ENCODE peak calls at places on chromosome 19, in nine cellular contexts. N is right atrium auricular region, O is GM12865, E is fibroblast of lung, L is body of pancreas, B is fibroblast of pulmonary artery, K is choroid plexus epithelial cell, J is adrenal gland, G is thoracic aorta. X is an unnamed sample.

GRCh38 chr19:46350758-46351159 is 3.9 kb downstream of the PPP5C start:
- DNase-seq in O (peak), K (no peak), G (no peak), J (no peak), L (peak), E (no peak), B (no peak), N (no peak), X (no peak)

GRCh38 chr19:3324405-3324856 is 42.0 kb upstream of the NFIC start:
- DNase-seq in L (peak), J (peak), N (no peak), K (no peak), B (peak), O (peak), G (no peak), E (no peak), X (peak)

GRCh38 chr19:18847516-18848463 is 16.0 kb downstream of the UPF1 start:
- DNase-seq in L (no peak), B (peak), K (peak), O (no peak), N (peak), G (no peak), E (no peak), J (no peak), X (peak)

GRCh38 chr19:6812612-6813011 is 40.1 kb downstream of the VAV1 start:
- DNase-seq in O (no peak), J (no peak), L (no peak), N (no peak), K (no peak), B (no peak), E (no peak), G (no peak), X (no peak)

GRCh38 chr19:45971260-45971902 is 2.3 kb downstream of the NOVA2 start:
- DNase-seq in O (no peak), B (no peak), G (no peak), K (no peak), E (no peak), J (no peak), L (no peak), N (no peak), X (no peak)

GRCh38 chr19:38834590-38834989 is 3.0 kb upstream of the ECH1 start:
- DNase-seq in G (no peak), K (no peak), N (no peak), E (no peak), B (no peak), L (no peak), J (no peak), O (no peak), X (no peak)

GRCh38 chr19:45508681-45508930 is 1.3 kb downstream of the VASP start:
- DNase-seq in B (no peak), K (no peak), E (no peak), J (no peak), L (no peak), N (no peak), G (no peak), O (no peak), X (no peak)

GRCh38 chr19:45592366-45592765 is 7.8 kb upstream of the OPA3 start:
- DNase-seq in J (no peak), L (no peak), E (no peak), N (no peak), K (no peak), B (no peak), G (no peak), O (no peak), X (no peak)

GRCh38 chr19:48695743-48696352 is at the start of gene FUT2:
- DNase-seq in J (no peak), O (no peak), E (no peak), K (no peak), B (no peak), G (no peak), L (peak), N (no peak), X (no peak)

GRCh38 chr19:23957660-23958281 is 43.1 kb downstream of the ZNF726 start:
- DNase-seq in N (no peak), J (no peak), K (peak), E (peak), O (no peak), L (no peak), G (no peak), B (peak), X (peak)

GRCh38 chr19:16366056-16366432 is 41.4 kb downstream of the KLF2 start:
- DNase-seq in K (no peak), N (no peak), L (no peak), G (no peak), B (no peak), O (no peak), E (no peak), J (no peak), X (no peak)

GRCh38 chr19:19105365-19106060 is 32.8 kb downstream of the TMEM161A start:
- DNase-seq in E (peak), L (peak), N (peak), K (peak), B (peak), G (no peak), O (no peak), J (peak), X (peak)

GRCh38 chr19:12202250-12202649 is 39.4 kb downstream of the ZNF136 start:
- DNase-seq in N (no peak), J (peak), E (no peak), O (no peak), G (no peak), B (no peak), K (peak), L (peak), X (no peak)

GRCh38 chr19:42488783-42489521 is 39.3 kb downstream of the CEACAM1 start:
- DNase-seq in J (no peak), B (no peak), G (no peak), K (no peak), N (no peak), O (no peak), E (no peak), L (peak), X (no peak)

GRCh38 chr19:43518051-43518450 is 8.9 kb downstream of the ETHE1 start:
- DNase-seq in L (no peak), K (no peak), G (no peak), B (no peak), O (no peak), N (no peak), E (no peak), J (no peak), X (no peak)

GRCh38 chr19:11550265-11550664 is 8.8 kb downstream of the ELOF1 start:
- DNase-seq in G (no peak), J (no peak), L (no peak), K (no peak), E (no peak), B (no peak), N (no peak), O (no peak), X (no peak)

GRCh38 chr19:18683955-18684641 is 618 bp downstream of the CRTC1 start:
- DNase-seq in G (no peak), K (no peak), N (no peak), L (no peak), E (no peak), O (no peak), J (no peak), B (no peak), X (no peak)

GRCh38 chr19:38044267-38045111 is 137.5 kb downstream of the SIPA1L3 start:
- DNase-seq in E (peak), G (no peak), O (peak), B (peak), N (no peak), L (no peak), K (peak), J (no peak), X (no peak)

GRCh38 chr19:48745208-48745995 is 1.3 kb downstream of the IZUMO1 start:
- DNase-seq in G (no peak), O (peak), J (peak), B (peak), L (peak), K (peak), E (peak), N (peak), X (peak)

GRCh38 chr19:55545913-55546495 is 661 bp upstream of the SBK3 start:
- DNase-seq in B (no peak), O (no peak), J (no peak), N (no peak), K (no peak), G (no peak), L (no peak), E (no peak), X (no peak)

GRCh38 chr19:42095814-42096230 is 19.9 kb downstream of the ZNF574 start:
- DNase-seq in O (no peak), L (no peak), G (no peak), N (no peak), B (no peak), J (no peak), K (no peak), E (no peak), X (no peak)

GRCh38 chr19:44848805-44849457 is 2.8 kb downstream of the NECTIN2 start:
- DNase-seq in J (peak), G (no peak), O (no peak), L (no peak), E (no peak), K (no peak), N (no peak), B (no peak), X (peak)

GRCh38 chr19:8935460-8935859 is 74.7 kb downstream of the MUC16 start:
- DNase-seq in E (peak), N (no peak), B (no peak), L (no peak), G (no peak), K (peak), O (no peak), J (no peak), X (no peak)

GRCh38 chr19:31338069-31338767 is 11.0 kb downstream of the TSHZ3 start:
- DNase-seq in G (no peak), J (no peak), E (peak), N (peak), B (peak), O (no peak), L (peak), K (peak), X (peak)

GRCh38 chr19:18173572-18174294 is at the start of gene IFI30:
- DNase-seq in L (peak), G (no peak), J (peak), N (no peak), K (peak), B (peak), E (no peak), O (peak), X (no peak)

GRCh38 chr19:1858412-1859081 is 4.8 kb downstream of the KLF16 start:
- DNase-seq in G (no peak), N (no peak), O (no peak), L (no peak), K (no peak), J (no peak), B (no peak), E (no peak), X (no peak)

GRCh38 chr19:1856345-1856697 is 7.1 kb downstream of the KLF16 start:
- DNase-seq in K (no peak), E (no peak), G (no peak), L (no peak), N (no peak), B (no peak), J (no peak), O (no peak), X (no peak)

GRCh38 chr19:1855828-1856255 is 7.5 kb downstream of the KLF16 start:
- DNase-seq in G (no peak), E (no peak), J (no peak), K (no peak), N (no peak), L (no peak), B (no peak), O (peak), X (no peak)

GRCh38 chr19:1857648-1858326 is 5.6 kb downstream of the KLF16 start:
- DNase-seq in B (no peak), O (no peak), G (no peak), E (no peak), N (no peak), K (no peak), J (peak), L (no peak), X (no peak)

DNA sequence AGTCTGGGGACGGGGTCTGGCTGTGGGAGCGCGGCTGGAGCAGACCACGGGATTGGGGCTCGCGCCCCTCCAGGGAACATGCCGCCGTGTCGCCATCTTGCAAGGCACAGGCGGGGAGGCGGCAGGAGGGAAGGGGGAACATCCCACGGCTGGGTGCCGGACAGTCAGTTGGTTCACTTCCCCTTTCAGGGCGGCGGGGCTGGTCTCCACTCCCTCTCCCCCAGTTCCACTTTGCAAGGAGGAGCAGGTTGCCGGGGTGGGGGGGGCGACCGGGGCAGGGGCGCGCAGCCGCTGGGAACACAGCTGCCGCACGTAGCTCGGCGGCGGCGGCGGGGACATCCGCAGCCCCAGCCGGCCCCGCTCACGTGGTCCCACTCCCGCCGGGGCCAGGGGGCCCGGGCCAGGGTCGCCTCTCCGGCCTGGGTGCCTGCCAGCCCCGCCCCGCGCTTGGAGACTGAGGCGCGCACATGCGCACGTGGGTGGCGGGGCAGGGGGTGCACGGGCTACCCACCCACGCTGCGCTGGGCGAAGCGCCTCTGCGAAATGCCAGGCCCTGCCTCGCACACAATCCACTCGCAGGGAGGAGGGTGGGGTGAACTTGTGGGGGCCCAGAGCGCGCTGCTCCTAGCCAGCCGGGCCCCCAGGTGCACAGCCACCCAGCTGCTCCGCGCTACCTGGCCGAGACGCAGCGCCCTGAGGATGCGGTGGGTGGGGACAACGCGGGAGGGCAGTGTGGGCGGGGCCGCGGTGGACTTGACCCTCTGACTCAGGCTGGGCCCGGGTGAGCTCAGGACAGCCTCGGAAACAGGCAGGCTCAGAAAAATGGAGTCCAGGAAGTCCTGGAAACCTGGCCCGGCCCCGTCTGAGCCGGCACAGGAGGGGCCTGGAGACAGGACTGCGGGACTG is 6.4 kb downstream of the KLF16 start:
- DNase-seq in O (peak), E (peak), L (peak), J (peak), K (peak), G (peak), B (peak), N (peak), X (peak)
- TF ChIP-seq CTCF in O (no peak), E (no peak), L (no peak), J (no peak), K (no peak), G (no peak), B (no peak), N (no peak), X (no peak)

GRCh38 chr19:5304486-5304885 is 36.1 kb downstream of the PTPRS start:
- DNase-seq in K (no peak), J (no peak), G (no peak), B (no peak), L (no peak), E (no peak), N (no peak), O (no peak), X (no peak)
- H3K4me3 ChIP-seq in K (no peak), J (no peak), G (no peak), B (no peak), L (no peak), E (no peak), N (no peak), O (no peak), X (no peak)

DNA sequence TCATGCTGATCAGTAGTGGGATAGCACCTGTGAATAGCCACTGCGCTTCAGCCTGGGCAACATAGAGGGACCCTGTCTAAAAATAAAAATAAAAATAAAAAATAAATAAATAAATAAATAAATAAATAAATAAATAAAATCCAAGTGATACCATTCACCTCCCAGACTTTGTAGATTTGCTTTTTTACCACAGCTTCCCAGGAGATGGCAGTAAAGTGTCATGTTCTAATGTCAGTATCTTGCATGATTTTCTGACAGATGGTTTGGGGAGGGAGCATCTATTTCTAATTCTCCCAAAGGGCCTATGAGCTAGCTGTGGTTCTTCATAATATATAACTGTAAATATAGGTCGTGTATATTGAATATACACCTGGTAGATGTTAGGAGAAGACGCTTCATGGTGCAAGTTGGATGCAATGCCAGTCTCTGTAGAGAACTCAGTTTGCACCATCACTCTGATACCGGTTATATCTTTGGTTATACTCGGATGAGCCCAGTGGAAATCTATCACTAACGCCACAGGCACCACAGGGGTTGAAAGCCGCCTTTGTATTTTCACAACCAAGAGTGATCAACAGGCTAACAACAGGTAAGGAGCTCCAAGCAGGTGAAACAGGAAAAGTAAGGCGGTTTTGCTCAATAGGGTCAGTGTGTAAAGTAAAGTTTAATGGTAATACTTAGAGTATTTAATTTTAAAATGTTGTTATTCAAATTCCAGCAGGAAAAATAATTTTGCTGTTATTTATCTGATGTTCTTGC is 13.9 kb downstream of the APLP1 start:
- DNase-seq in N (no peak), J (peak), E (peak), O (peak), G (no peak), L (peak), B (peak), K (peak), X (peak)
- TF ChIP-seq CTCF in N (peak), J (peak), E (peak), O (peak), G (peak), L (peak), B (peak), K (peak), X (peak)

DNA sequence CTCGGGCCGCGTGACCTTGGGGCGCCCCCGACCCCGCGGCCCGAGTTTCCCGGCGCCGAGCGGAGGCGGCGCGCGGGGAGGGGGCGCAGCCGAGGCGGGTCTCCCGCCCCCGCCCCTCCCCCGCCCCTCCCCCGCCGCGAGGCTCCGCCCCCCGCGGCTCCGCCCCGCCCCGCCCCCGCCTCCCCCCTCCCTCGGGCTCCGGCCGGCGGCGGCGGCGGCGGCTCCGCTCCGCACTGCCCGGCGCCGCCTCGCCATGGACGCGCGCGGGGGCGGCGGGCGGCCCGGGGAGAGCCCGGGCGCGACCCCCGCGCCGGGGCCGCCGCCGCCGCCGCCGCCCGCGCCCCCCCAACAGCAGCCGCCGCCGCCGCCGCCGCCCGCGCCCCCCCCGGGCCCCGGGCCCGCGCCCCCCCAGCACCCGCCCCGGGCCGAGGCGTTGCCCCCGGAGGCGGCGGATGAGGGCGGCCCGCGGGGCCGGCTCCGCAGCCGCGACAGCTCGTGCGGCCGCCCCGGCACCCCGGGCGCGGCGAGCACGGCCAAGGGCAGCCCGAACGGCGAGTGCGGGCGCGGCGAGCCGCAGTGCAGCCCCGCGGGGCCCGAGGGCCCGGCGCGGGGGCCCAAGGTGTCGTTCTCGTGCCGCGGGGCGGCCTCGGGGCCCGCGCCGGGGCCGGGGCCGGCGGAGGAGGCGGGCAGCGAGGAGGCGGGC is at the start of gene HCN2:
- DNase-seq in B (no peak), E (no peak), N (no peak), G (no peak), J (no peak), L (no peak), O (no peak), K (no peak), X (no peak)
- H3K4me3 ChIP-seq in B (no peak), E (no peak), N (peak), G (peak), J (no peak), L (no peak), O (no peak), K (peak), X (peak)

DNA sequence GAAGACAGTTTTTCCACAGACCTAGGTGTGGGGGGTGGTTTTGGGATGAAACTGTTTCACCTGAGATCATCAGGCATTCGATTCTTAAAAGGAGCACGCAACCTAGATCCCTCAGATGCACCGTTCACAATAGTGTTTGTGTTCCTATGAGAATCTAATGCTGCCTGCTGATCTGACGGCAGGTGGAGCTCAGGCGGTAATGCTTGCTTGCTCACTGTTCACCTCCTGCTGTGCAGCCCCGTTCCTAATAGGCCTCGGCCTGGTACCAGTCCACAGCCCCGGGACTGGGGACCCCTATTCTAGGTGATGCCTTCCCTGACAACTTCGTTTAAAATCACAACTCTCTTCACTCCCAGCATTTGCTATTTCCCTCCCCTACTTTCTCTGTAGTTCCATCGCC is 149.6 kb downstream of the IER2 start:
- DNase-seq in L (no peak), J (no peak), O (no peak), K (no peak), N (no peak), G (no peak), B (no peak), E (no peak), X (no peak)
- TF ChIP-seq CTCF in L (no peak), J (no peak), O (no peak), K (peak), N (no peak), G (no peak), B (no peak), E (no peak), X (no peak)

GRCh38 chr19:4877753-4878490 is 10.5 kb upstream of the PLIN3 start:
- DNase-seq in K (no peak), B (no peak), E (no peak), J (no peak), L (peak), O (no peak), N (no peak), G (peak), X (peak)
- H3K4me3 ChIP-seq in K (no peak), B (no peak), E (no peak), J (no peak), L (no peak), O (no peak), N (no peak), G (peak), X (no peak)

X was measured in fibroblast of villous mesenchyme.